ENCODE peak calls at places on chromosomes 16 and 17, in five cellular contexts. One of them, this sample, is unnamed.

GRCh38 chr17:61076649-61077048 is 323.0 kb upstream of the TBX2 start:
- DNase-seq in AG09309: no peak
- DNase-seq in uterus: no peak
- DNase-seq in fibroblast of the aortic adventitia: peak
- DNase-seq in sigmoid colon: no peak
- DNase-seq in this sample: no peak

GRCh38 chr17:42283241-42284019 is 4.9 kb upstream of the STAT5A start:
- DNase-seq in uterus: no peak
- DNase-seq in fibroblast of the aortic adventitia: no peak
- DNase-seq in AG09309: no peak
- DNase-seq in sigmoid colon: peak
- DNase-seq in this sample: no peak

GRCh38 chr16:12901597-12902436 is at the start of gene SHISA9:
- DNase-seq in sigmoid colon: no peak
- DNase-seq in uterus: no peak
- DNase-seq in AG09309: no peak
- DNase-seq in fibroblast of the aortic adventitia: no peak
- DNase-seq in this sample: no peak

GRCh38 chr17:59840329-59840907 is 52.3 kb downstream of the TUBD1 start:
- DNase-seq in AG09309: no peak
- DNase-seq in fibroblast of the aortic adventitia: peak
- DNase-seq in uterus: no peak
- DNase-seq in sigmoid colon: no peak
- DNase-seq in this sample: peak

GRCh38 chr17:60327870-60328362 is 64.0 kb downstream of the USP32 start:
- DNase-seq in uterus: no peak
- DNase-seq in fibroblast of the aortic adventitia: no peak
- DNase-seq in AG09309: no peak
- DNase-seq in sigmoid colon: no peak
- DNase-seq in this sample: no peak

GRCh38 chr17:50070908-50071680 is 15.2 kb downstream of the ITGA3 start:
- DNase-seq in AG09309: no peak
- DNase-seq in uterus: no peak
- DNase-seq in fibroblast of the aortic adventitia: no peak
- DNase-seq in sigmoid colon: no peak
- DNase-seq in this sample: no peak

GRCh38 chr16:89721644-89722391 is 481 bp downstream of the ZNF276 start:
- DNase-seq in AG09309: no peak
- DNase-seq in uterus: no peak
- DNase-seq in sigmoid colon: no peak
- DNase-seq in fibroblast of the aortic adventitia: peak
- DNase-seq in this sample: peak

GRCh38 chr17:58335779-58336455 is 7.3 kb upstream of the TSPOAP1 start:
- DNase-seq in uterus: no peak
- DNase-seq in AG09309: no peak
- DNase-seq in fibroblast of the aortic adventitia: no peak
- DNase-seq in sigmoid colon: peak
- DNase-seq in this sample: peak

GRCh38 chr17:3911271-3912053 is 4.8 kb downstream of the P2RX1 start:
- DNase-seq in sigmoid colon: no peak
- DNase-seq in fibroblast of the aortic adventitia: no peak
- DNase-seq in AG09309: no peak
- DNase-seq in uterus: no peak
- DNase-seq in this sample: no peak

GRCh38 chr17:50843150-50843905 is 7.9 kb downstream of the WFIKKN2 start:
- DNase-seq in AG09309: no peak
- DNase-seq in uterus: no peak
- DNase-seq in sigmoid colon: no peak
- DNase-seq in fibroblast of the aortic adventitia: no peak
- DNase-seq in this sample: no peak

GRCh38 chr16:88566158-88566557 is 4.0 kb upstream of the ZC3H18 start:
- DNase-seq in fibroblast of the aortic adventitia: peak
- DNase-seq in sigmoid colon: no peak
- DNase-seq in uterus: no peak
- DNase-seq in AG09309: peak
- DNase-seq in this sample: peak

GRCh38 chr16:87133112-87133850 is 183.9 kb downstream of the C16orf95 start:
- DNase-seq in sigmoid colon: peak
- DNase-seq in AG09309: no peak
- DNase-seq in uterus: no peak
- DNase-seq in fibroblast of the aortic adventitia: no peak
- DNase-seq in this sample: no peak

GRCh38 chr17:69716571-69716970 is 302.1 kb downstream of the MAP2K6 start:
- DNase-seq in fibroblast of the aortic adventitia: peak
- DNase-seq in uterus: no peak
- DNase-seq in AG09309: peak
- DNase-seq in sigmoid colon: no peak
- DNase-seq in this sample: peak

GRCh38 chr16:82033683-82034300 is 1.3 kb upstream of the HSD17B2 start:
- DNase-seq in sigmoid colon: no peak
- DNase-seq in fibroblast of the aortic adventitia: no peak
- DNase-seq in uterus: no peak
- DNase-seq in AG09309: no peak
- DNase-seq in this sample: no peak

GRCh38 chr17:57940653-57941329 is 14.4 kb downstream of the CUEDC1 start:
- DNase-seq in AG09309: no peak
- DNase-seq in uterus: peak
- DNase-seq in sigmoid colon: peak
- DNase-seq in fibroblast of the aortic adventitia: no peak
- DNase-seq in this sample: peak

GRCh38 chr17:79294459-79295071 is 219.9 kb downstream of the ENGASE start:
- DNase-seq in AG09309: no peak
- DNase-seq in uterus: peak
- DNase-seq in sigmoid colon: no peak
- DNase-seq in fibroblast of the aortic adventitia: peak
- DNase-seq in this sample: peak

GRCh38 chr16:75820672-75821071 is 94.4 kb upstream of the CPHXL start:
- DNase-seq in AG09309: no peak
- DNase-seq in sigmoid colon: no peak
- DNase-seq in uterus: no peak
- DNase-seq in fibroblast of the aortic adventitia: no peak
- DNase-seq in this sample: no peak

GRCh38 chr17:76732734-76733617 is 4.2 kb downstream of the SRSF2 start:
- DNase-seq in uterus: no peak
- DNase-seq in sigmoid colon: no peak
- DNase-seq in fibroblast of the aortic adventitia: peak
- DNase-seq in AG09309: no peak
- DNase-seq in this sample: no peak

GRCh38 chr17:40963838-40964237 is 2.9 kb downstream of the KRT39 start:
- DNase-seq in fibroblast of the aortic adventitia: peak
- DNase-seq in uterus: no peak
- DNase-seq in AG09309: no peak
- DNase-seq in sigmoid colon: no peak
- DNase-seq in this sample: peak

GRCh38 chr16:31198207-31198882 is 4.2 kb downstream of the PYCARD start:
- DNase-seq in uterus: no peak
- DNase-seq in fibroblast of the aortic adventitia: no peak
- DNase-seq in sigmoid colon: no peak
- DNase-seq in AG09309: no peak
- DNase-seq in this sample: no peak

GRCh38 chr17:66950886-66951604 is 13.5 kb upstream of the CACNG4 start:
- DNase-seq in AG09309: no peak
- DNase-seq in fibroblast of the aortic adventitia: no peak
- DNase-seq in sigmoid colon: no peak
- DNase-seq in uterus: no peak
- DNase-seq in this sample: no peak

GRCh38 chr16:12784076-12784475 is 19.6 kb downstream of the CPPED1 start:
- DNase-seq in uterus: no peak
- DNase-seq in AG09309: no peak
- DNase-seq in fibroblast of the aortic adventitia: peak
- DNase-seq in sigmoid colon: no peak
- DNase-seq in this sample: no peak

GRCh38 chr17:81120149-81120484 is 45.2 kb upstream of the PVALEF start:
- DNase-seq in fibroblast of the aortic adventitia: no peak
- DNase-seq in uterus: no peak
- DNase-seq in AG09309: no peak
- DNase-seq in sigmoid colon: no peak
- DNase-seq in this sample: no peak

GRCh38 chr17:52157161-52157560 is 1.4 kb downstream of the CA10 start:
- DNase-seq in AG09309: no peak
- DNase-seq in uterus: no peak
- DNase-seq in sigmoid colon: no peak
- DNase-seq in fibroblast of the aortic adventitia: no peak
- DNase-seq in this sample: no peak

GRCh38 chr17:14793237-14793636 is 471.9 kb downstream of the PMP22 start:
- DNase-seq in uterus: no peak
- DNase-seq in fibroblast of the aortic adventitia: peak
- DNase-seq in sigmoid colon: no peak
- DNase-seq in AG09309: peak
- DNase-seq in this sample: no peak

GRCh38 chr17:73068322-73069153 is 23.9 kb downstream of the SLC39A11 start:
- DNase-seq in fibroblast of the aortic adventitia: peak
- DNase-seq in uterus: no peak
- DNase-seq in AG09309: no peak
- DNase-seq in sigmoid colon: no peak
- DNase-seq in this sample: peak

GRCh38 chr17:58285422-58285810 is 4.7 kb upstream of the MPO start:
- DNase-seq in uterus: no peak
- DNase-seq in sigmoid colon: peak
- DNase-seq in fibroblast of the aortic adventitia: peak
- DNase-seq in AG09309: no peak
- DNase-seq in this sample: no peak

GRCh38 chr16:68253721-68254120 is 8.5 kb downstream of the PLA2G15 start:
- DNase-seq in fibroblast of the aortic adventitia: no peak
- DNase-seq in uterus: no peak
- DNase-seq in sigmoid colon: no peak
- DNase-seq in AG09309: no peak
- DNase-seq in this sample: no peak

GRCh38 chr16:68252383-68252782 is 7.2 kb downstream of the PLA2G15 start:
- DNase-seq in AG09309: no peak
- DNase-seq in fibroblast of the aortic adventitia: no peak
- DNase-seq in uterus: no peak
- DNase-seq in sigmoid colon: no peak
- DNase-seq in this sample: no peak

GRCh38 chr16:68250951-68251350 is 5.8 kb downstream of the PLA2G15 start:
- DNase-seq in uterus: no peak
- DNase-seq in AG09309: no peak
- DNase-seq in sigmoid colon: no peak
- DNase-seq in fibroblast of the aortic adventitia: no peak
- DNase-seq in this sample: no peak

GRCh38 chr16:68249361-68249760 is 4.2 kb downstream of the PLA2G15 start:
- DNase-seq in fibroblast of the aortic adventitia: no peak
- DNase-seq in AG09309: no peak
- DNase-seq in sigmoid colon: no peak
- DNase-seq in uterus: no peak
- DNase-seq in this sample: no peak

DNA sequence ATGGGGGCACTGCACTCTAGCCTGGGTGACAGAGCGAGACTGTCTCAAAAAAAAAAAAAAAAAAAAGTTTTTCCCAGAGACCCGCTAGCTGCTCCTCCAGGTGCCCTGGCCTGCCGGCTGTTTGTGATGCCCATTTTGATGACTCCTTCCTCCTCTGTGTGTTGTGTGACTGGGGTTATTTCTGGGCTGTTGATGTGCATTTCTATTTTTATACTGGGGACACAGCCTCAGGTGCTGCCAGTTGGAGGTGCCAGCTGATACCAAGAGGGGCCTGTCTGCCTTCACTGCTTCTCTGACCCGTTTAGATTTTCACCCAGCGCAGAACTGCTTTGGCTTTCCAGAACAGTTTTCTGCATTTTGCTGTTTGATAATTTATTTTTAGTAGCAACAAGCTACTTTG is 6.6 kb downstream of the PLA2G15 start:
- DNase-seq in uterus: no peak
- DNase-seq in fibroblast of the aortic adventitia: no peak
- DNase-seq in sigmoid colon: no peak
- DNase-seq in AG09309: no peak
- DNase-seq in this sample: no peak
- TF ChIP-seq CTCF in uterus: no peak
- TF ChIP-seq CTCF in fibroblast of the aortic adventitia: no peak
- TF ChIP-seq CTCF in sigmoid colon: no peak
- TF ChIP-seq CTCF in AG09309: no peak
- TF ChIP-seq CTCF in this sample: no peak

DNA sequence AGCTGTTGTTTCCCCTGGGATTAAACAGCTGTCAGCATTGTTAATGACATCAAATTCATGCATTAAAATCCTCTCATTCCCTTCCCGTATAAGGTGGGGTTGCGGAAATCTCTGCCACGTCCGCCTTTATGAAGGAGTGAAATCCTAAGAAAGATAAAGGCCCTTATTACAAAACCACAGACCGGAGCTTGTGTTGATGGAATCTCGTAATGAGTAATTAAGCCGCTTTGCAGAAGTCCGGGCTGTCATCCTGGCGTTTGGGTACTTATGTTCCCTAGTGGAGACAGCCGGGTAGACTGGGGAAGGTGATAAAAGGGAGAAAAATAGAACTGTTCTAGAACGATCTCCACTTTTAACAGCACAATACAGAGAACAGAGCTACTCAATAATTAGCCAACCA is 627.5 kb downstream of the MAF start:
- DNase-seq in uterus: no peak
- DNase-seq in sigmoid colon: no peak
- DNase-seq in fibroblast of the aortic adventitia: no peak
- DNase-seq in AG09309: no peak
- DNase-seq in this sample: no peak
- H3K4me3 ChIP-seq in uterus: peak
- H3K4me3 ChIP-seq in sigmoid colon: no peak
- H3K4me3 ChIP-seq in fibroblast of the aortic adventitia: no peak
- H3K4me3 ChIP-seq in AG09309: no peak
- H3K4me3 ChIP-seq in this sample: no peak

DNA sequence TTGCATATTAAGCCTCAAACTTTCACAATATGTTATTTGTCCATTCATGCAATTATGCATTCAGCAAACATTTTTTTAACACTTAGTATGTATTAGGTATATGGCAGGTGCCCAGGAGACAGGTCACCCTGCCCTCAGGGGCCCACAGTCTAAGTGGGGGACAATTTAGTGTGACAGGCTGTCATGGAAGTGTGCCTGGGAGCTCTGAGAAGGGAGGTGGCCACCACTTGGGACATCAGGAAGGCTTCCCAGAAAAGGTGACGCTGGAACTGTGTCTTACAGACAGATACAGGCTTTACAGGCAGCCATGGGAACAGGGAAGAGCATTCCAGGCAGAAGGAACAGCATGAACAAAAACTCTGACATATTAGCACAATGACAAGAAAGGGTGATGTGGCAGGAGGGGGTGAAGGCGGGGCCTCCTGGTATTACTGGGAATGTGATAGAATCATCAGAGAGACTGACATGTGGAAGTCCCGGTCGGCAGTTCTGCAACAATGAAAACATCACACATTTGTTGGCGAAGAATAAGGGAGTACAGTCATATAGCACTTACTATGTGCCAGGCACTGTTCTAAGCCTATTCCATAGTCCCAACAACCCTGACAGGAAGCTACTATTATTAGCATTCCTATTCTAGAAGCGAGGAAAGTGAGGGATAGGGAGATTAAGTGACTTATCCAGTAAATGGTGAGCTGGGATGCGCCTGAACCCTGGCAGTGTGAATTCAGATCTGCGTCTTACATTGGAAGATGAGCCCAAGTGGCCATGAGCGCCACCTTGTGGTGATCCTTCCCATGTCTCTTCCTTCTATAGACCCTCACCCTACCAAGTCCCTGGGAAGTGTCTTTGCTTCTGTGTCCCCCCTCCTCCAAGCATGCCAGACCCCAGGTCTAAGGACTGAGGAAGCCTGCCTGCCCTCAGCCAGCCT is 13.7 kb downstream of the FMNL1 start:
- DNase-seq in sigmoid colon: peak
- DNase-seq in fibroblast of the aortic adventitia: peak
- DNase-seq in uterus: peak
- DNase-seq in AG09309: peak
- DNase-seq in this sample: peak
- TF ChIP-seq CTCF in sigmoid colon: peak
- TF ChIP-seq CTCF in fibroblast of the aortic adventitia: peak
- TF ChIP-seq CTCF in uterus: peak
- TF ChIP-seq CTCF in AG09309: peak
- TF ChIP-seq CTCF in this sample: peak

GRCh38 chr16:11560701-11561439 is 25.8 kb downstream of the LITAF start:
- DNase-seq in fibroblast of the aortic adventitia: no peak
- DNase-seq in uterus: peak
- DNase-seq in AG09309: no peak
- DNase-seq in sigmoid colon: no peak
- DNase-seq in this sample: peak
- H3K4me3 ChIP-seq in fibroblast of the aortic adventitia: no peak
- H3K4me3 ChIP-seq in uterus: peak
- H3K4me3 ChIP-seq in AG09309: no peak
- H3K4me3 ChIP-seq in sigmoid colon: no peak
- H3K4me3 ChIP-seq in this sample: no peak

This sample was measured in fibroblast of villous mesenchyme.